ENCODE peak calls at places on chromosomes 2 and 18, in six cellular contexts. X, U, O, J, N and H are unnamed samples.

GRCh38 chr2:28084564-28084963 is 194.0 kb downstream of the BABAM2 start:
- DNase-seq in X (no peak), U (no peak), O (no peak), J (no peak), N (no peak), H (no peak)

GRCh38 chr2:228600265-228600664 is 418.8 kb upstream of the SPHKAP start:
- DNase-seq in X (peak), U (no peak), O (peak), J (peak), N (no peak), H (no peak)

GRCh38 chr2:165440367-165440766 is 29.1 kb upstream of the CSRNP3 start:
- DNase-seq in X (peak), U (no peak), O (peak), J (peak), N (no peak), H (no peak)

GRCh38 chr2:189254268-189254883 is 74.8 kb upstream of the COL5A2 start:
- DNase-seq in X (peak), U (peak), O (peak), J (peak), N (no peak), H (no peak)

GRCh38 chr2:238439093-238439849 is 12.5 kb downstream of the ASB1 start:
- DNase-seq in X (peak), U (no peak), O (peak), J (peak), N (peak), H (peak)

GRCh38 chr18:267380-267687 is 513 bp downstream of the THOC1 start:
- DNase-seq in X (no peak), U (peak), O (no peak), J (no peak), N (no peak), H (no peak)

GRCh38 chr2:220144411-220144810 is 517.0 kb downstream of the SLC4A3 start:
- DNase-seq in X (peak), U (no peak), O (peak), J (peak), N (no peak), H (no peak)

GRCh38 chr18:36814994-36815393 is 13.8 kb downstream of the TPGS2 start:
- DNase-seq in X (no peak), U (no peak), O (no peak), J (no peak), N (no peak), H (no peak)

GRCh38 chr2:162125138-162125537 is 26.9 kb downstream of the GCG start:
- DNase-seq in X (peak), U (no peak), O (peak), J (no peak), N (no peak), H (no peak)

GRCh38 chr2:810397-810796 is 133.2 kb upstream of the TMEM18 start:
- DNase-seq in X (no peak), U (peak), O (no peak), J (no peak), N (no peak), H (no peak)

GRCh38 chr2:129502781-129503180 is 476.7 kb upstream of the RAB6C start:
- DNase-seq in X (no peak), U (no peak), O (no peak), J (no peak), N (no peak), H (no peak)

GRCh38 chr2:112605926-112606325 is 21.5 kb downstream of the CHCHD5 start:
- DNase-seq in X (no peak), U (no peak), O (no peak), J (no peak), N (no peak), H (no peak)

GRCh38 chr2:71306762-71307161 is 24.8 kb upstream of the ZNF638 start:
- DNase-seq in X (no peak), U (no peak), O (peak), J (peak), N (no peak), H (no peak)

GRCh38 chr2:103963331-103963730 is 890.6 kb upstream of the POU3F3 start:
- DNase-seq in X (no peak), U (no peak), O (peak), J (no peak), N (no peak), H (no peak)

GRCh38 chr2:219459460-219460311 is 25.0 kb downstream of the SPEG start:
- DNase-seq in X (peak), U (peak), O (peak), J (peak), N (peak), H (peak)

GRCh38 chr2:127176371-127177311 is 43.5 kb downstream of the CYP27C1 start:
- DNase-seq in X (peak), U (no peak), O (peak), J (peak), N (no peak), H (no peak)